ENCODE peak calls at places on chromosomes 13 and 19, in four cellular contexts. One of them, this sample, is unnamed.
A peak's percentile ranks its signal among the peaks of the same experiment; 100 is the strongest.

GRCh38 chr19:3224346-3225325 is at the start of gene CELF5:
- DNase-seq in Peyer's patch: no peak
- DNase-seq in BJ: no peak
- DNase-seq in NCI-H460: peak; percentile 21
- DNase-seq in this sample: no peak

GRCh38 chr19:37928527-37929286 is 21.7 kb downstream of the SIPA1L3 start:
- DNase-seq in Peyer's patch: no peak
- DNase-seq in BJ: no peak
- DNase-seq in NCI-H460: no peak
- DNase-seq in this sample: no peak

GRCh38 chr13:27208514-27208913 is 36.9 kb upstream of the USP12 start:
- DNase-seq in Peyer's patch: no peak
- DNase-seq in BJ: no peak
- DNase-seq in NCI-H460: no peak
- DNase-seq in this sample: no peak

GRCh38 chr19:36547001-36547732 is 19.1 kb upstream of the ZNF260 start:
- DNase-seq in Peyer's patch: no peak
- DNase-seq in BJ: no peak
- DNase-seq in NCI-H460: no peak
- DNase-seq in this sample: no peak

GRCh38 chr13:28129911-28130693 is 8.2 kb upstream of the PAN3 start:
- DNase-seq in Peyer's patch: no peak
- DNase-seq in BJ: no peak
- DNase-seq in NCI-H460: no peak
- DNase-seq in this sample: no peak

GRCh38 chr13:31199849-31200635 is at the start of gene B3GLCT:
- DNase-seq in Peyer's patch: peak; percentile 90
- DNase-seq in BJ: no peak
- DNase-seq in NCI-H460: peak; percentile 62
- DNase-seq in this sample: peak; percentile 70

GRCh38 chr13:99269627-99270252 is 11.6 kb upstream of the GPR18 start:
- DNase-seq in Peyer's patch: no peak
- DNase-seq in BJ: no peak
- DNase-seq in NCI-H460: peak; percentile 32
- DNase-seq in this sample: no peak

GRCh38 chr13:20418953-20419352 is 106.7 kb downstream of the CRYL1 start:
- DNase-seq in Peyer's patch: no peak
- DNase-seq in BJ: no peak
- DNase-seq in NCI-H460: no peak
- DNase-seq in this sample: no peak

GRCh38 chr13:31485183-31485582 is 254.1 kb upstream of the RXFP2 start:
- DNase-seq in Peyer's patch: no peak
- DNase-seq in BJ: no peak
- DNase-seq in NCI-H460: no peak
- DNase-seq in this sample: no peak

GRCh38 chr19:843836-844299 is 3.1 kb downstream of the PRTN3 start:
- DNase-seq in Peyer's patch: no peak
- DNase-seq in BJ: no peak
- DNase-seq in NCI-H460: no peak
- DNase-seq in this sample: no peak

GRCh38 chr19:13095934-13096890 is 6.4 kb downstream of the LYL1 start:
- DNase-seq in Peyer's patch: no peak
- DNase-seq in BJ: no peak
- DNase-seq in NCI-H460: no peak
- DNase-seq in this sample: no peak

GRCh38 chr19:36041831-36042230 is 9.2 kb upstream of the CLIP3 start:
- DNase-seq in Peyer's patch: no peak
- DNase-seq in BJ: peak; percentile 71
- DNase-seq in NCI-H460: no peak
- DNase-seq in this sample: no peak

GRCh38 chr13:28569886-28570285 is 75.0 kb upstream of the FLT1 start:
- DNase-seq in Peyer's patch: no peak
- DNase-seq in BJ: no peak
- DNase-seq in NCI-H460: no peak
- DNase-seq in this sample: no peak

This sample was measured in COLO829.